ENCODE peak calls at places on chromosomes 11 and 22, in seven cellular contexts. One of them, this sample, is unnamed. For H3K4me1, the result is how much of the 10 kb centered on the place peaks cover.

GRCh38 chr11:119381186-119381988 is at the start of gene USP2:
- DNase-seq in right lobe of liver: peak
- DNase-seq in psoas muscle: peak
- DNase-seq in stomach: peak
- DNase-seq in PC-3: peak
- DNase-seq in MM.1S: peak
- DNase-seq in tibial artery: peak
- DNase-seq in this sample: peak

GRCh38 chr22:38859581-38860290 is 12.3 kb downstream of the CBX6 start:
- DNase-seq in psoas muscle: peak
- DNase-seq in right lobe of liver: no peak
- DNase-seq in PC-3: no peak
- DNase-seq in tibial artery: no peak
- DNase-seq in MM.1S: no peak
- DNase-seq in stomach: no peak
- DNase-seq in this sample: no peak

GRCh38 chr11:57763568-57763967 is 2.0 kb downstream of the CTNND1 start:
- DNase-seq in MM.1S: no peak
- DNase-seq in PC-3: peak
- DNase-seq in right lobe of liver: no peak
- DNase-seq in stomach: no peak
- DNase-seq in psoas muscle: no peak
- DNase-seq in tibial artery: no peak
- DNase-seq in this sample: no peak

GRCh38 chr22:24587948-24588347 is 4.9 kb downstream of the LRRC75B start:
- DNase-seq in right lobe of liver: no peak
- DNase-seq in MM.1S: no peak
- DNase-seq in tibial artery: no peak
- DNase-seq in PC-3: no peak
- DNase-seq in stomach: no peak
- DNase-seq in psoas muscle: no peak
- DNase-seq in this sample: no peak

GRCh38 chr11:12172493-12173013 is 62.2 kb downstream of the MICAL2 start:
- DNase-seq in right lobe of liver: no peak
- DNase-seq in stomach: no peak
- DNase-seq in tibial artery: no peak
- DNase-seq in psoas muscle: no peak
- DNase-seq in PC-3: no peak
- DNase-seq in MM.1S: no peak
- DNase-seq in this sample: no peak

GRCh38 chr11:14713518-14714244 is 70.1 kb downstream of the PDE3B start:
- DNase-seq in psoas muscle: no peak
- DNase-seq in tibial artery: no peak
- DNase-seq in PC-3: no peak
- DNase-seq in stomach: no peak
- DNase-seq in MM.1S: no peak
- DNase-seq in right lobe of liver: no peak
- DNase-seq in this sample: no peak

GRCh38 chr22:19036523-19037273 is 85.5 kb downstream of the DGCR2 start:
- DNase-seq in right lobe of liver: peak
- DNase-seq in stomach: no peak
- DNase-seq in MM.1S: no peak
- DNase-seq in PC-3: no peak
- DNase-seq in tibial artery: no peak
- DNase-seq in psoas muscle: no peak
- DNase-seq in this sample: no peak

GRCh38 chr11:119014209-119014924 is 3.8 kb downstream of the RPS25 start:
- DNase-seq in stomach: no peak
- DNase-seq in tibial artery: no peak
- DNase-seq in MM.1S: no peak
- DNase-seq in right lobe of liver: no peak
- DNase-seq in PC-3: no peak
- DNase-seq in psoas muscle: no peak
- DNase-seq in this sample: no peak

GRCh38 chr11:130650456-130651068 is 202.1 kb downstream of the ADAMTS15 start:
- DNase-seq in psoas muscle: no peak
- DNase-seq in stomach: no peak
- DNase-seq in MM.1S: no peak
- DNase-seq in PC-3: no peak
- DNase-seq in right lobe of liver: no peak
- DNase-seq in tibial artery: no peak
- DNase-seq in this sample: peak

GRCh38 chr11:83195176-83195531 is 1.6 kb downstream of the ANKRD42 start:
- DNase-seq in MM.1S: no peak
- DNase-seq in PC-3: peak
- DNase-seq in tibial artery: no peak
- DNase-seq in stomach: no peak
- DNase-seq in psoas muscle: no peak
- DNase-seq in right lobe of liver: no peak
- DNase-seq in this sample: no peak

GRCh38 chr11:6362185-6362867 is 27.9 kb upstream of the SMPD1 start:
- DNase-seq in stomach: peak
- DNase-seq in PC-3: no peak
- DNase-seq in MM.1S: no peak
- DNase-seq in psoas muscle: peak
- DNase-seq in tibial artery: peak
- DNase-seq in right lobe of liver: no peak
- DNase-seq in this sample: no peak

GRCh38 chr11:134238956-134239355 is 14.2 kb downstream of the THYN1 start:
- DNase-seq in PC-3: no peak
- DNase-seq in psoas muscle: no peak
- DNase-seq in tibial artery: no peak
- DNase-seq in MM.1S: no peak
- DNase-seq in stomach: no peak
- DNase-seq in right lobe of liver: no peak
- DNase-seq in this sample: no peak

GRCh38 chr11:20631525-20632168 is 32.2 kb downstream of the SLC6A5 start:
- DNase-seq in tibial artery: no peak
- DNase-seq in PC-3: peak
- DNase-seq in psoas muscle: no peak
- DNase-seq in MM.1S: no peak
- DNase-seq in right lobe of liver: no peak
- DNase-seq in stomach: no peak
- DNase-seq in this sample: peak

GRCh38 chr22:29703595-29704195 is 16.1 kb upstream of the CABP7 start:
- DNase-seq in MM.1S: no peak
- DNase-seq in stomach: no peak
- DNase-seq in tibial artery: no peak
- DNase-seq in psoas muscle: no peak
- DNase-seq in right lobe of liver: no peak
- DNase-seq in PC-3: no peak
- DNase-seq in this sample: no peak

GRCh38 chr11:69908511-69909220 is 89.5 kb upstream of the FGF3 start:
- DNase-seq in MM.1S: no peak
- DNase-seq in right lobe of liver: no peak
- DNase-seq in psoas muscle: peak
- DNase-seq in tibial artery: no peak
- DNase-seq in stomach: no peak
- DNase-seq in PC-3: no peak
- DNase-seq in this sample: no peak

GRCh38 chr11:92380882-92381281 is 156.3 kb downstream of the FAT3 start:
- DNase-seq in MM.1S: no peak
- DNase-seq in PC-3: peak
- DNase-seq in right lobe of liver: no peak
- DNase-seq in tibial artery: no peak
- DNase-seq in psoas muscle: no peak
- DNase-seq in stomach: no peak
- DNase-seq in this sample: peak

GRCh38 chr11:44832452-44832851 is 105.7 kb downstream of the TSPAN18 start:
- DNase-seq in tibial artery: no peak
- DNase-seq in PC-3: no peak
- DNase-seq in right lobe of liver: no peak
- DNase-seq in stomach: no peak
- DNase-seq in psoas muscle: no peak
- DNase-seq in MM.1S: no peak
- DNase-seq in this sample: no peak

GRCh38 chr22:26590525-26590858 is 560 bp upstream of the TPST2 start:
- DNase-seq in psoas muscle: no peak
- DNase-seq in right lobe of liver: no peak
- DNase-seq in PC-3: peak
- DNase-seq in stomach: no peak
- DNase-seq in MM.1S: no peak
- DNase-seq in tibial artery: no peak
- DNase-seq in this sample: no peak

GRCh38 chr22:46734830-46735453 is 3.1 kb downstream of the CERK start:
- DNase-seq in PC-3: no peak
- DNase-seq in tibial artery: no peak
- DNase-seq in right lobe of liver: no peak
- DNase-seq in MM.1S: no peak
- DNase-seq in psoas muscle: no peak
- DNase-seq in stomach: peak
- DNase-seq in this sample: no peak

GRCh38 chr11:59756845-59757244 is 1.7 kb downstream of the STX3 start:
- DNase-seq in PC-3: peak
- DNase-seq in psoas muscle: no peak
- DNase-seq in stomach: peak
- DNase-seq in tibial artery: peak
- DNase-seq in right lobe of liver: no peak
- DNase-seq in MM.1S: peak
- DNase-seq in this sample: peak

GRCh38 chr11:3955299-3955665 is 99.8 kb downstream of the STIM1 start:
- DNase-seq in stomach: no peak
- DNase-seq in psoas muscle: no peak
- DNase-seq in MM.1S: no peak
- DNase-seq in tibial artery: no peak
- DNase-seq in right lobe of liver: no peak
- DNase-seq in PC-3: peak
- DNase-seq in this sample: no peak

GRCh38 chr22:46557736-46558480 is 20.5 kb upstream of the CELSR1 start:
- DNase-seq in tibial artery: no peak
- DNase-seq in right lobe of liver: peak
- DNase-seq in PC-3: no peak
- DNase-seq in MM.1S: no peak
- DNase-seq in stomach: peak
- DNase-seq in psoas muscle: peak
- DNase-seq in this sample: peak

GRCh38 chr11:76612226-76612625 is 58.3 kb downstream of the LRRC32 start:
- DNase-seq in stomach: peak
- DNase-seq in right lobe of liver: no peak
- DNase-seq in PC-3: no peak
- DNase-seq in tibial artery: peak
- DNase-seq in MM.1S: no peak
- DNase-seq in psoas muscle: no peak
- DNase-seq in this sample: no peak

GRCh38 chr22:46409631-46410210 is 74.2 kb downstream of the TRMU start:
- DNase-seq in tibial artery: no peak
- DNase-seq in MM.1S: no peak
- DNase-seq in PC-3: no peak
- DNase-seq in right lobe of liver: no peak
- DNase-seq in stomach: no peak
- DNase-seq in psoas muscle: no peak
- DNase-seq in this sample: no peak

DNA sequence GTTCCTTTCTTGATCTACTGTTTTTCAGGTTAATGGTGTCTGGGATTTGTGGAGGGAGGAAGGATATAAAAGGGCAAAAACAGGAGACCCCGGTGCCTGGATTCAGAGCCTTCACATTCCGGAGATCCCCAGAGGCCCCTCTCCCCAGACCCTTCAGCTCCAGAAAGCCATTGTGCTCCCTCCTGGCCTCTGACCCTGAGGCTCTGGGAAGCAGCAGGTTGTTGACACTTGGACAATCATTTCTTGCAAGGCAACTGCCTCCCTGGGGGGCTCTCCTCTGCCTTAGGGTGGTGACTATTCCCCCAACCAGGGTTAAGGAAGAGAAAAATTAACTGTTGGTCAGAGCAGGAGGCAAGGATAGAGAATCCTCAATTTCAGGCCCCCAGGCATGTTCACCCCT is 86.9 kb upstream of the NNMT start:
- DNase-seq in tibial artery: no peak
- DNase-seq in psoas muscle: no peak
- DNase-seq in right lobe of liver: no peak
- DNase-seq in stomach: no peak
- DNase-seq in MM.1S: no peak
- DNase-seq in PC-3: no peak
- DNase-seq in this sample: no peak
- H3K27ac ChIP-seq in tibial artery: no peak
- H3K27ac ChIP-seq in psoas muscle: peak
- H3K27ac ChIP-seq in right lobe of liver: peak
- H3K27ac ChIP-seq in stomach: no peak
- H3K27ac ChIP-seq in MM.1S: no peak
- H3K27ac ChIP-seq in PC-3: no peak
- H3K27ac ChIP-seq in this sample: no peak

GRCh38 chr11:34633990-34634725 is 13.3 kb downstream of the EHF start:
- DNase-seq in right lobe of liver: no peak
- DNase-seq in tibial artery: no peak
- DNase-seq in PC-3: peak
- DNase-seq in stomach: no peak
- DNase-seq in psoas muscle: no peak
- DNase-seq in MM.1S: peak
- DNase-seq in this sample: no peak
- TF ChIP-seq CTCF in right lobe of liver: no peak
- TF ChIP-seq CTCF in tibial artery: no peak
- TF ChIP-seq CTCF in PC-3: no peak
- TF ChIP-seq CTCF in stomach: no peak
- TF ChIP-seq CTCF in psoas muscle: no peak
- TF ChIP-seq CTCF in MM.1S: peak
- TF ChIP-seq CTCF in this sample: no peak

DNA sequence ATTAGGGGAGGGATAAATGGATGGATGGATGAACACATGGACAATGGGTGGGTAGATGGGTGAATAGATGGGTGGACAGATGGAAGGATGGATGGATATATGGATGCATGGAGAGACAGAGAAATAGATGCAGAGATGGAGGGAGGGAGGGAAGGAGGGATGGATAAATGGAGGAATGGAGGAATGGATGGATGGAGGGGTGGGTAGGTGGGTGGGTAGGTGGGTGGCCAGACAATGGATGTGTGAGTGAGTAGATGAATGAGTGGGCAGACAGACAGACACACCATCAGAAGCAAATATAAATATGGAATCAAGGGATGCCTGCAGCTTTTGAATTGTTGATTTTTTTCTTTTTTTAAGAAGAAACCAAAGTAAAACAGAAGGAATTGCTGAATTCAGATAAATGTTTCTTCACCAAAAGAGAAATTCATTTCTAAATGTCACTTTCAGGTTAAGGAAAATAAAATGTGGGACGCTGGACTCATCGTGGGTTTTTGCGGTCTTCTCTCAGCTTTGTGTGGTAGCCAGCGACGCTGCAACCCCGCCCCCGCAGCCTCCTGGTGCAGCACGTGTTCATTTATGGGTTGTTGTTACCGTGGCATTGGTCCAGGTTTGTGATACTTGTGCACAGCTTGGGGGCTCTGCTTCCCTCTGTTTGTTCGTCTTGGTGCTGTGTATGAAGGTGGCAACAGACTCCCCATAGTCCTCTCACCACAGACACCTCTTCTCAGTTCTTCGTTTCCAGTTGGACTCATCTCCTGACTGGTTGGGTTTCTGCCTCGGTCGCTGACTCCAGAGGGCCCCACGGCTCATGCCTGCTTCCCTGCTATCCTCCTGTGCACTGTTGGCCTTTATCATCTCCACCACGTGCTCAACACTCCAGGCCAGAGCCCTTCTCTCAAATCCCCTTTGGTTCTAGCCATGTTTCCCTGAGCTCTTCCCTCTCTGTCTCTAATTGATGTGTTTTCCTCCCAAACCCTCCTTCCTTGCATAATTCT is 76.4 kb downstream of the CDKN1C start:
- DNase-seq in right lobe of liver: peak
- DNase-seq in tibial artery: no peak
- DNase-seq in PC-3: no peak
- DNase-seq in MM.1S: no peak
- DNase-seq in stomach: no peak
- DNase-seq in psoas muscle: peak
- DNase-seq in this sample: no peak
- H3K4me1 ChIP-seq in right lobe of liver: under half
- H3K4me1 ChIP-seq in tibial artery: under half
- H3K4me1 ChIP-seq in PC-3: under half
- H3K4me1 ChIP-seq in MM.1S: under half
- H3K4me1 ChIP-seq in stomach: under half
- H3K4me1 ChIP-seq in psoas muscle: under half
- H3K4me1 ChIP-seq in this sample: under half

GRCh38 chr11:79156031-79156430 is 284.8 kb downstream of the TENM4 start:
- DNase-seq in MM.1S: no peak
- DNase-seq in right lobe of liver: peak
- DNase-seq in PC-3: no peak
- DNase-seq in psoas muscle: no peak
- DNase-seq in stomach: no peak
- DNase-seq in tibial artery: no peak
- DNase-seq in this sample: no peak
- H3K27ac ChIP-seq in MM.1S: no peak
- H3K27ac ChIP-seq in right lobe of liver: no peak
- H3K27ac ChIP-seq in PC-3: no peak
- H3K27ac ChIP-seq in psoas muscle: no peak
- H3K27ac ChIP-seq in stomach: no peak
- H3K27ac ChIP-seq in tibial artery: no peak
- H3K27ac ChIP-seq in this sample: peak